ENCODE peak calls at places on chromosomes 5 and 9, in eight cellular contexts. S, X, Q, O, F, A, M and W are unnamed samples.

GRCh38 chr5:169244812-169245211 is 56.1 kb downstream of the SLIT3 start:
- DNase-seq in F (no peak), X (no peak), M (no peak), S (no peak), O (no peak), Q (no peak), A (no peak), W (no peak)

GRCh38 chr9:2015581-2016410 is 649 bp downstream of the SMARCA2 start:
- DNase-seq in X (peak), S (peak), A (peak), M (peak), Q (peak), F (peak), O (peak), W (no peak)

GRCh38 chr5:180201051-180201987 is 7.7 kb downstream of the RASGEF1C start:
- DNase-seq in X (no peak), M (no peak), A (peak), Q (peak), F (peak), S (peak), O (no peak), W (peak)

GRCh38 chr9:37200572-37201005 is 80.2 kb downstream of the ZCCHC7 start:
- DNase-seq in Q (peak), F (no peak), O (no peak), S (peak), X (no peak), M (no peak), A (no peak), W (no peak)

GRCh38 chr5:72314571-72315172 is 5.4 kb downstream of the MRPS27 start:
- DNase-seq in X (no peak), O (no peak), S (peak), M (no peak), A (peak), Q (peak), F (peak), W (no peak)

GRCh38 chr5:134609232-134609851 is 23.3 kb downstream of the SAR1B start:
- DNase-seq in F (no peak), O (no peak), Q (no peak), X (peak), A (no peak), M (no peak), S (no peak), W (no peak)

GRCh38 chr9:34403554-34404380 is 27.1 kb upstream of the MYORG start:
- DNase-seq in O (peak), M (peak), X (peak), A (peak), F (peak), S (peak), Q (peak), W (peak)

GRCh38 chr5:157303667-157304327 is 37.9 kb downstream of the CYFIP2 start:
- DNase-seq in X (no peak), A (no peak), F (no peak), M (no peak), Q (no peak), O (no peak), S (no peak), W (no peak)

GRCh38 chr9:27393054-27393846 is 96.3 kb upstream of the EQTN start:
- DNase-seq in A (no peak), M (no peak), O (no peak), F (no peak), X (no peak), Q (no peak), S (peak), W (no peak)

GRCh38 chr5:1203968-1204692 is 2.7 kb downstream of the SLC6A19 start:
- DNase-seq in A (no peak), F (no peak), S (no peak), X (no peak), Q (no peak), O (peak), M (no peak), W (no peak)

GRCh38 chr9:5756633-5757032 is 76.3 kb downstream of the ERMP1 start:
- DNase-seq in O (no peak), X (no peak), Q (no peak), S (no peak), F (no peak), A (no peak), M (no peak), W (no peak)

GRCh38 chr9:131236761-131237160 is 39.5 kb downstream of the FAM78A start:
- DNase-seq in M (no peak), X (no peak), S (no peak), O (no peak), F (no peak), Q (no peak), A (no peak), W (no peak)

GRCh38 chr5:157306690-157307089 is 40.8 kb downstream of the CYFIP2 start:
- DNase-seq in A (no peak), M (no peak), F (no peak), X (no peak), Q (no peak), S (no peak), O (no peak), W (no peak)